ENCODE peak calls at places on chromosomes 16 and 17, in nine cellular contexts. M is islet precursor cell; X is HT1080; L is NCI-H1048; I is mucosa of gallbladder; V is naive thymus-derived CD8-positive, alpha-beta T cell; F is prostate gland; E is stimulated activated CD4-positive, alpha-beta T cell treated with anti-CD3 and anti-CD28 coated beads, TNF-alpha, amount 100 ng/mL, for 4 hours; K is NCI-H1105. P is an unnamed sample.

GRCh38 chr17:20133552-20133951 is 124.4 kb downstream of the SPECC1 start:
- DNase-seq in M (no peak), X (no peak), L (no peak), I (no peak), V (no peak), F (no peak), E (no peak), K (no peak), P (no peak)

GRCh38 chr16:2953706-2954105 is 10.4 kb upstream of the KREMEN2 start:
- DNase-seq in M (no peak), X (no peak), L (no peak), I (no peak), V (peak), F (no peak), E (no peak), K (no peak), P (no peak)

GRCh38 chr17:78707016-78707415 is 75.1 kb downstream of the CYTH1 start:
- DNase-seq in M (no peak), X (no peak), L (no peak), I (no peak), V (no peak), F (no peak), E (no peak), K (no peak), P (no peak)

GRCh38 chr17:68955181-68955841 is at the start of gene ABCA8:
- DNase-seq in M (no peak), X (no peak), L (no peak), I (no peak), V (no peak), F (no peak), E (no peak), K (no peak), P (no peak)

GRCh38 chr16:19392352-19392751 is 25.3 kb upstream of the TMC5 start:
- DNase-seq in M (no peak), X (no peak), L (no peak), I (no peak), V (no peak), F (no peak), E (no peak), K (no peak), P (no peak)

GRCh38 chr17:71084219-71084618 is 914.9 kb downstream of the KCNJ2 start:
- DNase-seq in M (peak), X (peak), L (no peak), I (no peak), V (no peak), F (peak), E (no peak), K (peak), P (peak)

GRCh38 chr16:66508261-66508913 is 41.5 kb downstream of the TK2 start:
- DNase-seq in M (no peak), X (peak), L (no peak), I (peak), V (no peak), F (peak), E (no peak), K (no peak), P (peak)

GRCh38 chr16:52677487-52677886 is 130.5 kb upstream of the TOX3 start:
- DNase-seq in M (no peak), X (no peak), L (no peak), I (no peak), V (no peak), F (no peak), E (no peak), K (peak), P (no peak)

GRCh38 chr17:83203073-83203471 is 123.7 kb downstream of the METRNL start:
- DNase-seq in M (no peak), X (peak), L (no peak), I (peak), V (peak), F (peak), E (no peak), K (no peak), P (peak)

GRCh38 chr17:18267366-18267765 is 6.9 kb downstream of the MIEF2 start:
- DNase-seq in M (no peak), X (no peak), L (no peak), I (no peak), V (no peak), F (no peak), E (no peak), K (no peak), P (no peak)

GRCh38 chr16:12902511-12903324 is 1.3 kb downstream of the SHISA9 start:
- DNase-seq in M (peak), X (no peak), L (no peak), I (no peak), V (no peak), F (no peak), E (no peak), K (peak), P (no peak)

GRCh38 chr17:4229627-4230026 is 34.2 kb downstream of the ANKFY1 start:
- DNase-seq in M (peak), X (peak), L (no peak), I (peak), V (no peak), F (peak), E (no peak), K (no peak), P (no peak)

GRCh38 chr17:77645441-77646430 is 312.8 kb upstream of the TNRC6C start:
- DNase-seq in M (peak), X (no peak), L (no peak), I (no peak), V (peak), F (no peak), E (no peak), K (no peak), P (no peak)

GRCh38 chr17:7740481-7741001 is 23.0 kb downstream of the DNAH2 start:
- DNase-seq in M (no peak), X (no peak), L (no peak), I (no peak), V (no peak), F (no peak), E (no peak), K (peak), P (no peak)

GRCh38 chr17:69423450-69423849 is 9.0 kb downstream of the MAP2K6 start:
- DNase-seq in M (no peak), X (peak), L (no peak), I (no peak), V (no peak), F (no peak), E (no peak), K (no peak), P (no peak)

GRCh38 chr16:80259289-80259805 is 281.4 kb upstream of the DYNLRB2 start:
- DNase-seq in M (no peak), X (peak), L (no peak), I (no peak), V (no peak), F (no peak), E (no peak), K (no peak), P (no peak)

GRCh38 chr17:74770498-74771318 is 5.4 kb downstream of the NAT9 start:
- DNase-seq in M (peak), X (no peak), L (no peak), I (peak), V (peak), F (peak), E (peak), K (no peak), P (peak)

GRCh38 chr16:11038305-11038704 is 93.9 kb downstream of the CLEC16A start:
- DNase-seq in M (peak), X (no peak), L (no peak), I (no peak), V (no peak), F (no peak), E (no peak), K (no peak), P (no peak)

GRCh38 chr16:12771341-12771798 is 32.3 kb downstream of the CPPED1 start:
- DNase-seq in M (no peak), X (peak), L (no peak), I (no peak), V (no peak), F (no peak), E (no peak), K (no peak), P (peak)

GRCh38 chr16:57213462-57213861 is 27.3 kb downstream of the RSPRY1 start:
- DNase-seq in M (no peak), X (no peak), L (no peak), I (no peak), V (no peak), F (no peak), E (no peak), K (no peak), P (no peak)

GRCh38 chr17:48856122-48856821 is 25.4 kb downstream of the CALCOCO2 start:
- DNase-seq in M (no peak), X (no peak), L (no peak), I (no peak), V (no peak), F (no peak), E (no peak), K (no peak), P (no peak)

GRCh38 chr16:56858375-56858774 is 6.6 kb upstream of the SLC12A3 start:
- DNase-seq in M (no peak), X (no peak), L (no peak), I (no peak), V (no peak), F (no peak), E (no peak), K (no peak), P (no peak)

GRCh38 chr16:4610011-4611005 is 4.4 kb downstream of the UBALD1 start:
- DNase-seq in M (no peak), X (no peak), L (no peak), I (no peak), V (no peak), F (no peak), E (no peak), K (no peak), P (no peak)